ENCODE peak calls at places on chromosomes 1 and 21, in six cellular contexts. One of them, this sample, is unnamed.

GRCh38 chr1:185063719-185064118 is 18.4 kb downstream of the RNF2 start:
- DNase-seq in IMR-90: no peak
- DNase-seq in trophoblast cell: no peak
- DNase-seq in mesendoderm: no peak
- DNase-seq in H1: no peak
- DNase-seq in neuronal stem cell: no peak
- DNase-seq in this sample: no peak

GRCh38 chr21:35036521-35037383 is 12.3 kb downstream of the RUNX1 start:
- DNase-seq in neuronal stem cell: no peak
- DNase-seq in mesendoderm: no peak
- DNase-seq in trophoblast cell: no peak
- DNase-seq in IMR-90: no peak
- DNase-seq in H1: no peak
- DNase-seq in this sample: no peak

GRCh38 chr1:99180343-99180808 is 83.9 kb upstream of the PLPPR4 start:
- DNase-seq in neuronal stem cell: peak
- DNase-seq in H1: peak
- DNase-seq in IMR-90: peak
- DNase-seq in mesendoderm: peak
- DNase-seq in trophoblast cell: peak
- DNase-seq in this sample: peak

GRCh38 chr1:245156736-245157505 is 2.1 kb downstream of the KIF26B start:
- DNase-seq in trophoblast cell: peak
- DNase-seq in H1: no peak
- DNase-seq in neuronal stem cell: no peak
- DNase-seq in mesendoderm: peak
- DNase-seq in IMR-90: peak
- DNase-seq in this sample: peak

GRCh38 chr1:71667224-71667623 is 586.4 kb upstream of the ZRANB2 start:
- DNase-seq in neuronal stem cell: no peak
- DNase-seq in mesendoderm: no peak
- DNase-seq in IMR-90: peak
- DNase-seq in trophoblast cell: no peak
- DNase-seq in H1: no peak
- DNase-seq in this sample: no peak

GRCh38 chr1:200739499-200740290 is 1.0 kb downstream of the CAMSAP2 start:
- DNase-seq in mesendoderm: peak
- DNase-seq in IMR-90: no peak
- DNase-seq in trophoblast cell: no peak
- DNase-seq in neuronal stem cell: no peak
- DNase-seq in H1: no peak
- DNase-seq in this sample: peak

GRCh38 chr1:198449727-198450433 is 90.6 kb downstream of the ATP6V1G3 start:
- DNase-seq in neuronal stem cell: no peak
- DNase-seq in trophoblast cell: peak
- DNase-seq in mesendoderm: no peak
- DNase-seq in H1: no peak
- DNase-seq in IMR-90: peak
- DNase-seq in this sample: peak

GRCh38 chr21:32406405-32406804 is 6.1 kb upstream of the EVA1C start:
- DNase-seq in mesendoderm: no peak
- DNase-seq in neuronal stem cell: no peak
- DNase-seq in H1: no peak
- DNase-seq in trophoblast cell: no peak
- DNase-seq in IMR-90: no peak
- DNase-seq in this sample: no peak

GRCh38 chr1:38029081-38029681 is 16.6 kb downstream of the UTP11 start:
- DNase-seq in trophoblast cell: no peak
- DNase-seq in neuronal stem cell: no peak
- DNase-seq in H1: no peak
- DNase-seq in IMR-90: no peak
- DNase-seq in mesendoderm: peak
- DNase-seq in this sample: peak

GRCh38 chr1:53362270-53362669 is 34.4 kb upstream of the LRP8 start:
- DNase-seq in IMR-90: no peak
- DNase-seq in neuronal stem cell: peak
- DNase-seq in H1: no peak
- DNase-seq in mesendoderm: peak
- DNase-seq in trophoblast cell: no peak
- DNase-seq in this sample: no peak

GRCh38 chr1:41497631-41498030 is 13.1 kb upstream of the EDN2 start:
- DNase-seq in IMR-90: no peak
- DNase-seq in H1: no peak
- DNase-seq in trophoblast cell: no peak
- DNase-seq in mesendoderm: no peak
- DNase-seq in neuronal stem cell: no peak
- DNase-seq in this sample: no peak

GRCh38 chr1:150162582-150162861 is 12.8 kb downstream of the PLEKHO1 start:
- DNase-seq in H1: no peak
- DNase-seq in trophoblast cell: no peak
- DNase-seq in mesendoderm: no peak
- DNase-seq in neuronal stem cell: no peak
- DNase-seq in IMR-90: no peak
- DNase-seq in this sample: no peak

GRCh38 chr1:150162862-150163706 is 13.4 kb downstream of the PLEKHO1 start:
- DNase-seq in H1: peak
- DNase-seq in trophoblast cell: peak
- DNase-seq in IMR-90: peak
- DNase-seq in neuronal stem cell: peak
- DNase-seq in mesendoderm: peak
- DNase-seq in this sample: peak

GRCh38 chr1:150164224-150164623 is 14.5 kb downstream of the PLEKHO1 start:
- DNase-seq in trophoblast cell: no peak
- DNase-seq in neuronal stem cell: no peak
- DNase-seq in H1: no peak
- DNase-seq in IMR-90: no peak
- DNase-seq in mesendoderm: no peak
- DNase-seq in this sample: no peak

GRCh38 chr1:150160964-150161626 is 11.4 kb downstream of the PLEKHO1 start:
- DNase-seq in mesendoderm: peak
- DNase-seq in IMR-90: peak
- DNase-seq in H1: no peak
- DNase-seq in neuronal stem cell: no peak
- DNase-seq in trophoblast cell: no peak
- DNase-seq in this sample: no peak

GRCh38 chr1:150161747-150162581 is 12.2 kb downstream of the PLEKHO1 start:
- DNase-seq in neuronal stem cell: no peak
- DNase-seq in trophoblast cell: no peak
- DNase-seq in H1: no peak
- DNase-seq in IMR-90: peak
- DNase-seq in mesendoderm: peak
- DNase-seq in this sample: peak
- H2BK120ac ChIP-seq in neuronal stem cell: no peak
- H2BK120ac ChIP-seq in trophoblast cell: peak
- H2BK120ac ChIP-seq in H1: no peak
- H2BK120ac ChIP-seq in IMR-90: peak
- H2BK120ac ChIP-seq in mesendoderm: no peak
- H2BK120ac ChIP-seq in this sample: peak

GRCh38 chr1:224501836-224502235 is 67.2 kb upstream of the WDR26 start:
- DNase-seq in IMR-90: no peak
- DNase-seq in mesendoderm: no peak
- DNase-seq in neuronal stem cell: no peak
- DNase-seq in H1: no peak
- DNase-seq in trophoblast cell: no peak
- DNase-seq in this sample: no peak

GRCh38 chr1:224505454-224506093 is 71.0 kb upstream of the WDR26 start:
- DNase-seq in IMR-90: no peak
- DNase-seq in neuronal stem cell: no peak
- DNase-seq in H1: no peak
- DNase-seq in trophoblast cell: no peak
- DNase-seq in mesendoderm: no peak
- DNase-seq in this sample: no peak

GRCh38 chr1:224504642-224505041 is 70.0 kb upstream of the WDR26 start:
- DNase-seq in H1: no peak
- DNase-seq in mesendoderm: no peak
- DNase-seq in neuronal stem cell: no peak
- DNase-seq in trophoblast cell: no peak
- DNase-seq in IMR-90: no peak
- DNase-seq in this sample: no peak

GRCh38 chr1:224502459-224503160 is 68.0 kb upstream of the WDR26 start:
- DNase-seq in neuronal stem cell: peak
- DNase-seq in IMR-90: no peak
- DNase-seq in H1: no peak
- DNase-seq in mesendoderm: peak
- DNase-seq in trophoblast cell: no peak
- DNase-seq in this sample: peak

GRCh38 chr1:224503161-224504118 is 68.8 kb upstream of the WDR26 start:
- DNase-seq in H1: no peak
- DNase-seq in IMR-90: peak
- DNase-seq in trophoblast cell: no peak
- DNase-seq in neuronal stem cell: peak
- DNase-seq in mesendoderm: peak
- DNase-seq in this sample: peak
- H3K4me3 ChIP-seq in H1: no peak
- H3K4me3 ChIP-seq in IMR-90: no peak
- H3K4me3 ChIP-seq in trophoblast cell: no peak
- H3K4me3 ChIP-seq in neuronal stem cell: peak
- H3K4me3 ChIP-seq in mesendoderm: no peak
- H3K4me3 ChIP-seq in this sample: no peak

DNA sequence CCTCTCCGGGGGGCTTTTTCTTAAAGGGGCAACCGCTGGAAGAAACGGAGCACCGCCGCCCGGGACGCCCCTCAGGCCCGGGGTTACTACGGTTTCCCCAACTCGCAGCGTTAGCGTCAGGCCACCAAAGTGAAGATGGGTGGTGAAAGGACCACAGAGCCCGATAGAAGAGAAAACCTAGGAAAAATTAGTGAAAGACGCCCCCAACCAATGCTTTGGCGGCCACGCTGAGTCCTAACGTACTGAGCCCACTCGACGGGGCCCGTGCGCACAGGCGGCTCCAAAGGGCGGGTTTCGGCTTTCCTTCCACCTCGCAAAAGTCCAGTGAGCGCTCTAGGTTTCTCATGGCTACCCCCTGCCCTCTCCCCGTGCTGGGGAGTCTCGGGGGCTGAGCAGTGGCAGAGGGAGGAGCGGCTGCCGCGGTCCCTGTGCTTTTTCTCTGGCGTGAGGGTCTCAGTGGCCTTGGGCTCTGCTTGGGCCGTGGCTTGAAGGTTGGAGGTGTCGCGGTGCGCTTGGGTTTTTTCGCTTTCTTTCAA is 12.2 kb upstream of the SPEN start:
- DNase-seq in mesendoderm: no peak
- DNase-seq in H1: no peak
- DNase-seq in trophoblast cell: no peak
- DNase-seq in IMR-90: no peak
- DNase-seq in neuronal stem cell: no peak
- DNase-seq in this sample: no peak
- H3K4ac ChIP-seq in mesendoderm: peak
- H3K4ac ChIP-seq in H1: peak
- H3K4ac ChIP-seq in trophoblast cell: peak
- H3K4ac ChIP-seq in IMR-90: peak
- H3K4ac ChIP-seq in neuronal stem cell: peak
- H3K4ac ChIP-seq in this sample: peak

GRCh38 chr1:150272379-150272840 is at the start of gene C1orf54:
- DNase-seq in trophoblast cell: no peak
- DNase-seq in mesendoderm: peak
- DNase-seq in H1: no peak
- DNase-seq in neuronal stem cell: peak
- DNase-seq in IMR-90: peak
- DNase-seq in this sample: peak
- H2BK120ac ChIP-seq in trophoblast cell: no peak
- H2BK120ac ChIP-seq in mesendoderm: no peak
- H2BK120ac ChIP-seq in H1: peak
- H2BK120ac ChIP-seq in neuronal stem cell: no peak
- H2BK120ac ChIP-seq in IMR-90: peak
- H2BK120ac ChIP-seq in this sample: peak

DNA sequence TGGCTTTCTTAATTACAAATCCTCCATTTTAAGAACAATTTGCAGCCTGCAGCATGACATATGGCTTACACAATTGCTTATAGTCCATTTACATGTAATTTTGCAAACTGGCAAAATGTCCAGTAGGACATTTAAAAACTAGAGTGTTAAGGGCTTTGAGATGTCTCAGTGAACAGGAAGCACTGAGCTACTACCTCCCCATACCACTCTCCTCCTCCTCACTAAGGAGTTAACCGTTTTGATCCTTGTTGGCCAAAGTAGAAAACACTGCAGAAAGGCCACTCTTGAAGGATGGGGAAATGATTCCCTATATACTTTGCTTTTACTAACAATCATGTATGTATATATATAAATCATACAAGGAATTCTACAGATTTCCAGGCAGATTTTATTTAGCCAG is 386 bp downstream of the CTSK start:
- DNase-seq in neuronal stem cell: no peak
- DNase-seq in mesendoderm: no peak
- DNase-seq in IMR-90: no peak
- DNase-seq in trophoblast cell: no peak
- DNase-seq in H1: no peak
- DNase-seq in this sample: no peak
- H3K4me3 ChIP-seq in neuronal stem cell: no peak
- H3K4me3 ChIP-seq in mesendoderm: no peak
- H3K4me3 ChIP-seq in IMR-90: no peak
- H3K4me3 ChIP-seq in trophoblast cell: no peak
- H3K4me3 ChIP-seq in H1: no peak
- H3K4me3 ChIP-seq in this sample: peak